ENCODE peak calls at places on chromosomes 5 and 9, in six cellular contexts. W, D, H, B, O and T are unnamed samples.

GRCh38 chr5:170426786-170427185 is 37.6 kb upstream of the KCNMB1 start:
- DNase-seq in W (no peak), D (no peak), H (no peak), B (no peak), O (no peak), T (no peak)

GRCh38 chr9:686381-686813 is 155.1 kb upstream of the DMRT1 start:
- DNase-seq in W (no peak), D (no peak), H (no peak), B (no peak), O (peak), T (no peak)

GRCh38 chr5:162474239-162474638 is 406.7 kb downstream of the GABRG2 start:
- DNase-seq in W (no peak), D (no peak), H (no peak), B (no peak), O (no peak), T (no peak)

GRCh38 chr5:179149278-179149677 is 89.1 kb downstream of the ZNF354C start:
- DNase-seq in W (no peak), D (no peak), H (no peak), B (no peak), O (no peak), T (no peak)

GRCh38 chr5:144577676-144578075 is 407.0 kb downstream of the KCTD16 start:
- DNase-seq in W (no peak), D (no peak), H (no peak), B (no peak), O (no peak), T (no peak)

GRCh38 chr5:39025456-39025855 is 48.7 kb downstream of the RICTOR start:
- DNase-seq in W (no peak), D (no peak), H (no peak), B (no peak), O (no peak), T (peak)

GRCh38 chr5:80620206-80620605 is 34.2 kb upstream of the MSH3 start:
- DNase-seq in W (no peak), D (no peak), H (no peak), B (no peak), O (no peak), T (no peak)

GRCh38 chr9:85089188-85089969 is 419.9 kb downstream of the NTRK2 start:
- DNase-seq in W (no peak), D (no peak), H (no peak), B (no peak), O (no peak), T (no peak)

GRCh38 chr9:12968093-12968492 is 193.3 kb downstream of the LURAP1L start:
- DNase-seq in W (no peak), D (no peak), H (peak), B (no peak), O (no peak), T (no peak)

GRCh38 chr9:133144887-133145466 is 18.7 kb downstream of the GBGT1 start:
- DNase-seq in W (no peak), D (no peak), H (no peak), B (no peak), O (no peak), T (no peak)

DNA sequence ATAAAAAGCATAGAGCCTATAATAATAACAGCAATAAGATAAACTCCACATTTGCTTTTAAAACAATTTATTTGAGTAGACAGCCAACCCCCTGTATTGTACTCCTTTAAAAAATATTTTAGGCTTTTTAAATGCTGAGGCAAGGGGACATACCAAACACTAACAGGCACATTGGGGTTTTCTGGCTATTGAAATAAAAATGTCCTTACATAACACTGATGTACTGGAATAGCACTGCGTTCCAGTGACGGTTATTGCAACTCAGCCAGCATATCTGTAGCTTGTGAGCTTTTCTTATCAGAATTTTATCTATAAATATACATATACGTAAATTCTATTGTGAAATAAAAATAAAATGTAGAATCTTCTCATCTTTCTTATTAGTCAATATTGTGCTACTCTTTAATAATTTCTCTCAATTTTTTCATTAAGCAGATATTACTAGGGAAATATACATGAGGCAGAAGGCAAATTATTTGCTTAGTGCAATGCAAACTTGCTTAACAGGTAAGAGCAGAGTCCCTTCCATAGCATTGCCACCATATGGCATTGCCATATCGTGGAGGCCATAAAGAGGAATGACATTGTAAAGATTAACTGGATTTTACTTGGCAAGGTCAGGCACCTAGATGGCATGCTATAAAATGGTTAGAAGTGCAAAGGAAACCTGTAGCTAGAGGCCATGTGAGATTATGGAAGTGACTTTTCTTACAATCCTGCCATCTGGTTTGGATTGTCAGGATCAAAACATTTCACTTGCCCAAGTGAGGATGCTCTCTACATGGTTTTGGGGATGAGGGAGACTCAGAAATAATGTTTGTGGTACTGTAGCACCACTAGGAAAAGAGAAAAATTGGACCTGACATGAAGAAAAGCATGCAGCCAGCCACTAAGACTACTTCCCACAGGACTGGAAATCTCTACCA is 94.8 kb upstream of the CDKN2B start:
- DNase-seq in W (no peak), D (no peak), H (no peak), B (no peak), O (no peak), T (no peak)
- TF ChIP-seq MYC in W (no peak), D (no peak), H (no peak), B (no peak), O (no peak), T (no peak)

DNA sequence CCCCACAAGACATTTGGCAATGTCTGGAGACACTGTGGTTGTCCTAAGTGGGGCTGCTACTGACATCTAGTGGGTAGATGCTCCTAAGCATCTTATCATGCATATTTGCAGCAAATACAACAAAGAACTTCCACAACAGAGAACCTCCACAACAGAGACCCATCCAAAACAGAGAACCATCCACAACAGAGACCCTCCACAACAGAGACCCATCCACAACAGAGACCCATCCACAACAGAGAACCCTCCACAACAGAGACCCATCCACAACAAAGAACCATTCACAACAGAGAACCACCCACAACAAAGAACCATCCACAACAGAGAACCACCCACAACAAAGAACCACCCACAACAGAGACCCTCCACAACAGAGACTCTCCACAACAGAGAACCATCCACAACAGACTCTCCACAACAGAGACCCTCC is 32.8 kb downstream of the ARPC5L start:
- DNase-seq in W (peak), D (no peak), H (peak), B (peak), O (peak), T (peak)
- TF ChIP-seq MYC in W (no peak), D (no peak), H (no peak), B (no peak), O (no peak), T (no peak)

GRCh38 chr5:53035868-53036381 is 46.8 kb downstream of the ITGA2 start:
- DNase-seq in W (peak), D (no peak), H (peak), B (no peak), O (peak), T (peak)

GRCh38 chr5:53039855-53040254 is 50.7 kb downstream of the ITGA2 start:
- DNase-seq in W (no peak), D (no peak), H (no peak), B (no peak), O (no peak), T (no peak)

GRCh38 chr5:53038196-53038847 is 49.2 kb downstream of the ITGA2 start:
- DNase-seq in W (no peak), D (no peak), H (no peak), B (no peak), O (peak), T (no peak)

GRCh38 chr5:53034832-53035231 is 45.7 kb downstream of the ITGA2 start:
- DNase-seq in W (no peak), D (no peak), H (no peak), B (no peak), O (no peak), T (no peak)

GRCh38 chr5:53037141-53037859 is 48.1 kb downstream of the ITGA2 start:
- DNase-seq in W (peak), D (no peak), H (no peak), B (no peak), O (peak), T (no peak)
- TF ChIP-seq MYC in W (no peak), D (no peak), H (no peak), B (no peak), O (no peak), T (no peak)

DNA sequence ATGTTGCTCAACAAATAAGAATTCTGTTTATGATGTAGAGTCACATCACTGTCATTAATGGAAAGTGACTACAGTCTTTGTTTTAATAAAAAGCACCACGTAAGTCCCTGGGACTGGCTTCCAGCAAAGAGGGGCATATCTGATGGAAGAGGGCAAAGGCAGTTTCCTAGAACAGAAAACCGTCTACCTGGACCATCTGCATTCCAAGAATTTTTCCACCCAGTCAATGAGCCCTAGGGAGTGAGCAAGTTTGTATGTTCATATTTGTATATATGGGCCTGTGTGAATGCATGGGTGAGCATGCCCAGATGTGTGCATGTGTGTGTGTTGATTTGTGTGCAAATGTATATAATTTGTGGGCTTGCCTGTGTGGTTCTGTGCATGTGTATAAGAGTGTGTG is 156.8 kb upstream of the SEMA6A start:
- DNase-seq in W (no peak), D (no peak), H (no peak), B (no peak), O (no peak), T (no peak)
- TF ChIP-seq MYC in W (no peak), D (no peak), H (no peak), B (no peak), O (no peak), T (no peak)

GRCh38 chr9:107983191-107983603 is 493.6 kb upstream of the KLF4 start:
- DNase-seq in W (no peak), D (no peak), H (no peak), B (no peak), O (peak), T (no peak)
- TF ChIP-seq MYC in W (no peak), D (no peak), H (no peak), B (no peak), O (no peak), T (no peak)

GRCh38 chr9:114080773-114081440 is 2.8 kb upstream of the AMBP start:
- DNase-seq in W (peak), D (no peak), H (no peak), B (peak), O (no peak), T (no peak)

GRCh38 chr9:114082017-114082735 is 4.1 kb upstream of the AMBP start:
- DNase-seq in W (peak), D (peak), H (peak), B (peak), O (peak), T (peak)

GRCh38 chr9:114081441-114082016 is 3.4 kb upstream of the AMBP start:
- DNase-seq in W (peak), D (no peak), H (no peak), B (peak), O (no peak), T (no peak)

GRCh38 chr9:114078781-114079156 is 669 bp upstream of the AMBP start:
- DNase-seq in W (no peak), D (no peak), H (no peak), B (no peak), O (no peak), T (no peak)

DNA sequence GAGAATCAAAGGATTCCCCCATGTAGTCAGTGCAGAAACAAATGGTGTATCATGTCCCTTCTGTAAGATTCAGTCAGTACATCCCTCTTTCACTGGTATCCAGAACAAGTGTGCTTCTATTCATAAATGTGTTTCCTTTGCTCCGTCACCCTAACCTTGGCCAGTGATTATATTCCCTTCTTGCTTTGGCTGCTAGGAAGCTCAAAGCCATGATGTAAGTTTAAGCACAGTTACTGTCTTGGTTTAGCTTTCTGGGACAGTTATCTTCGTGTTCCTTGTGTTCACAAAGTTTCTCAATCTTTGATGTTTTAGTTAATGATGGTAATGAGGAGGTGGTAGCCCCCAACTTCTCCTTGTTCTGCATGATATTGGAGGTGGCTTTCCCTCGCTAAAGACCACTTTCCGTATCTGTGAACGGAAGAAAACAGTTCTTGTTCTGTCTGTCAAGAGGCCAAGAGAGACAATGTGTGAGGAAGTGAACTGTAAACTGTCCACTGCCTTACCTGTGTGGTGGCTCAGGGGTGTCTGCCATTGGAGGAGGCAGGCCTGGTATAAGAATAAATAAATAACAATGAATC is 2.2 kb upstream of the AMBP start:
- DNase-seq in W (no peak), D (no peak), H (no peak), B (no peak), O (no peak), T (no peak)
- TF ChIP-seq MYC in W (no peak), D (no peak), H (no peak), B (no peak), O (no peak), T (no peak)